ENCODE peak calls at places on chromosome 16, in four cellular contexts. A is MM.1S, L is suprapubic skin, H is colonic mucosa. N is an unnamed sample.

GRCh38 chr16:12405083-12405482 is 398.6 kb downstream of the CPPED1 start:
- DNase-seq in A (no peak), L (no peak), H (no peak), N (no peak)

GRCh38 chr16:88317619-88317977 is 65.2 kb upstream of the ZNF469 start:
- DNase-seq in A (no peak), L (no peak), H (no peak), N (peak)

GRCh38 chr16:19520861-19521331 is 1.0 kb downstream of the GDE1 start:
- DNase-seq in A (peak), L (no peak), H (peak), N (no peak)

GRCh38 chr16:90031186-90031930 is 12.1 kb upstream of the DBNDD1 start:
- DNase-seq in A (no peak), L (no peak), H (no peak), N (peak)

GRCh38 chr16:28882476-28883180 is 4.3 kb downstream of the ATP2A1 start:
- DNase-seq in A (no peak), L (no peak), H (no peak), N (no peak)

GRCh38 chr16:9123871-9124270 is 32.4 kb downstream of the HAPSTR1 start:
- DNase-seq in A (no peak), L (peak), H (peak), N (peak)

GRCh38 chr16:1188781-1189189 is 35.9 kb downstream of the CACNA1H start:
- DNase-seq in A (peak), L (no peak), H (peak), N (peak)

GRCh38 chr16:57530104-57530522 is 6.3 kb downstream of the CCDC102A start:
- DNase-seq in A (no peak), L (peak), H (peak), N (peak)

GRCh38 chr16:57277586-57277985 is 6.9 kb downstream of the PLLP start:
- DNase-seq in A (peak), L (no peak), H (peak), N (no peak)

GRCh38 chr16:75570351-75571104 is 4.3 kb downstream of the GABARAPL2 start:
- DNase-seq in A (no peak), L (peak), H (no peak), N (no peak)

GRCh38 chr16:24075929-24076716 is 180.0 kb upstream of the CACNG3 start:
- DNase-seq in A (peak), L (no peak), H (no peak), N (no peak)

GRCh38 chr16:80148826-80149225 is 392.0 kb upstream of the DYNLRB2 start:
- DNase-seq in A (no peak), L (no peak), H (no peak), N (no peak)

GRCh38 chr16:56603589-56603988 is 4.8 kb upstream of the MT2A start:
- DNase-seq in A (peak), L (no peak), H (peak), N (peak)

GRCh38 chr16:50266337-50267091 is at the start of gene ADCY7:
- DNase-seq in A (peak), L (no peak), H (peak), N (peak)

GRCh38 chr16:27256861-27257260 is 11.7 kb downstream of the NSMCE1 start:
- DNase-seq in A (no peak), L (no peak), H (no peak), N (no peak)

GRCh38 chr16:71648921-71649320 is 22.9 kb downstream of the MARVELD3 start:
- DNase-seq in A (no peak), L (no peak), H (no peak), N (no peak)

GRCh38 chr16:71647391-71647790 is 21.4 kb downstream of the MARVELD3 start:
- DNase-seq in A (no peak), L (no peak), H (no peak), N (no peak)

GRCh38 chr16:71648162-71648561 is 22.2 kb downstream of the MARVELD3 start:
- DNase-seq in A (no peak), L (no peak), H (no peak), N (no peak)

DNA sequence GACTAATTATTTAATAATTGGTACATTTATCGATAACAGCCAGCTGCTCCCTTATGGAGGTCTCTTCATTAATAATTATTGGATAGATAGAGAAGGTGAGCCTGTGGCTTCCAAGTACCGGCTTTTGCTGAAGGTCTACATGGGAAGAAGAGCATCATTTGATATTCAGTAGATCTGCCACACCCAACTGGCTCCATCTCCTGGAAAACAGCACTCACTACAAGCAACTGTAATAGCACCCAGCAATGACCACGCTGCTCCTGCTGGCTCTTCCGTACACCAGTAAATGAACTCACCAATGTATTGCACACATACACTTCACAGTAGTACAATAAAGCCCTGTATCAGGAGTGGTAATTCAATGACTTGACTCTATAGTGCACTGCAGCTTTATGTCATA is 19.5 kb downstream of the MARVELD3 start:
- DNase-seq in A (peak), L (no peak), H (no peak), N (no peak)
- TF ChIP-seq CTCF in A (peak), L (peak), H (peak), N (no peak)

GRCh38 chr16:6667393-6667792 is 665.3 kb upstream of the RBFOX1 start:
- DNase-seq in A (no peak), L (no peak), H (no peak), N (no peak)
- H3K4me3 ChIP-seq in A (no peak), L (no peak), H (no peak), N (no peak)

DNA sequence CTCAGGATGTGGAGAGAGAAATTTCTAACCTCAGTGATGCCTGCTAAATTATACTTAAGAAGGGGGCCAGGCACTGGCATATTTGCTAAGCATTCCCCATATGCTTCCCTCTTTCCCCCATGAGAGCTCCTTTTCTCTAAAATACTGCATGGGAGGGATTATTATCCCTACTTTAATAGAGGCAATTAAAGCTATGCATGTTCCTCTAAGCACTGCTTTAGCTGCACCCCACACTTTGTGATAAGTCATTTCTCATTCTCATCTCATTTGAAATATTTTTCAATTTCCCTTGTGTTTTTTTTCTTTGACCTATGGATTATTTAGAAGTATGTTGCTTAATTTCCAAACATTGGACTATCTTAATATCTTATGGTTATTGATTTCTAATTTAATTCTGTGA is 72.1 kb upstream of the CIBAR2 start:
- DNase-seq in A (no peak), L (no peak), H (no peak), N (no peak)
- TF ChIP-seq CTCF in A (no peak), L (no peak), H (no peak), N (no peak)

DNA sequence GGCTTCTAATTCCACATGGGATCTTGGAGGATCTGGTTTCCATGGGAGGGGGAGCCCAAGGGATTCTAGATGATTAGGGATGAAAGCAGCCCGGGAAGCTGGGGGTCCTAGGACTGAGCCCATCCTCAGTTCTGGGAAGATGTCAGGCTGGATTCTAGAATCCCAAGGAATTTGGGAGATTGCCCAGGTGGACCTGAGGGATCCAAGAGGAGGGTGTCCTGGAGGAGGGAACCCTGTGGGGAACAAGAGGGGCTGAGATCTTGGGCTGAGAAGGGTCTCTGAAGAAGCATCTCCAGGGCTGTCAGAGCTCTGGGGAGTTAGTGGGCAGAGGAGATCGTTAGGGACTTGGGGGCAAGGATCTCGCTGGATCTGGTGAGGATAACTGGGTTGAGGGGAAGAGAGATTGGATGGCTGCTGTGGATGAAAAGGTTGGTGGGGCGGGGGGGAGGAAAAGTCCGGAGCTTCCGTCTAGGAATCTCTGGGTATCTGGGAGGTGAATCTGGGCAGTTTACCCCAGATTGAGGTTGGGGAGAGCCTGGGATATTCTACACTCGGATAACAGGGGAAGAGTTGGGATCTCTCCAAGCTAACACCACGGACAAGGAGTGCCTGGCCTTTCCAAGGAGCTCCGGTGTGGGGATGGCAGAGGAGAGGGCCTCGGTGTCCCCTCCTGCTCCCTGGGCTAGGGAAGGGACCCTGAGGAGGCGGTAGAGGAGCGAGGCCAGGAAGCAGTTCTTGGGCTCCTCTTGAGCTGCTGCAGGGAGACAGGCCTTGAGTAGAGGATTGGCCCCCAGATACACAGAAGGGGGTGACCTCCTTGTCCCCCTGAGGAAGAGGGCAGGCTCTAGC is 1.6 kb downstream of the FBXL19 start:
- DNase-seq in A (no peak), L (no peak), H (no peak), N (no peak)
- H3K4me3 ChIP-seq in A (no peak), L (peak), H (peak), N (peak)

N was measured in left lung.